ENCODE peak calls at places on chromosome 15, in six cellular contexts. Z, A, W, J, L and S are unnamed samples.

GRCh38 chr15:56307180-56307579 is 58.0 kb upstream of the TEX9 start:
- DNase-seq in J (no peak), Z (no peak), W (peak), L (no peak), A (no peak), S (no peak)

GRCh38 chr15:51168700-51169099 is 74.0 kb upstream of the TNFAIP8L3 start:
- DNase-seq in J (no peak), Z (no peak), W (no peak), L (no peak), A (no peak), S (no peak)

GRCh38 chr15:59158701-59159034 is 48.0 kb upstream of the LDHAL6B start:
- DNase-seq in L (no peak), Z (no peak), J (no peak), A (no peak), W (no peak), S (no peak)

GRCh38 chr15:85443593-85444328 is 63.4 kb downstream of the AKAP13 start:
- DNase-seq in J (peak), W (peak), L (no peak), A (no peak), Z (peak), S (no peak)

GRCh38 chr15:85838655-85839054 is 43.9 kb upstream of the KLHL25 start:
- DNase-seq in Z (no peak), J (no peak), W (no peak), L (no peak), A (no peak), S (no peak)

GRCh38 chr15:71716990-71717389 is 93.4 kb upstream of the NR2E3 start:
- DNase-seq in Z (no peak), A (no peak), J (no peak), L (no peak), W (no peak), S (no peak)

GRCh38 chr15:38479286-38479685 is 25.4 kb downstream of the FAM98B start:
- DNase-seq in W (no peak), Z (no peak), J (no peak), A (no peak), L (no peak), S (no peak)

GRCh38 chr15:57245130-57245529 is 131.2 kb upstream of the CGNL1 start:
- DNase-seq in J (no peak), L (no peak), W (no peak), A (no peak), Z (no peak), S (no peak)

GRCh38 chr15:101211897-101212296 is 40.0 kb downstream of the CHSY1 start:
- DNase-seq in J (no peak), L (no peak), A (no peak), W (no peak), Z (no peak), S (no peak)

GRCh38 chr15:34651962-34652725 is 68.7 kb upstream of the GOLGA8B start:
- DNase-seq in L (no peak), W (no peak), A (no peak), Z (no peak), J (no peak), S (no peak)

GRCh38 chr15:30859091-30859874 is 44.4 kb upstream of the FAN1 start:
- DNase-seq in Z (peak), W (peak), A (peak), L (peak), J (peak), S (no peak)

GRCh38 chr15:32641517-32642059 is at the start of gene SCG5:
- DNase-seq in Z (no peak), L (peak), A (peak), J (no peak), W (peak), S (no peak)
- TF ChIP-seq POLR2AphosphoS5 in Z (no peak), L (peak), A (peak), J (peak), W (peak), S (peak)

DNA sequence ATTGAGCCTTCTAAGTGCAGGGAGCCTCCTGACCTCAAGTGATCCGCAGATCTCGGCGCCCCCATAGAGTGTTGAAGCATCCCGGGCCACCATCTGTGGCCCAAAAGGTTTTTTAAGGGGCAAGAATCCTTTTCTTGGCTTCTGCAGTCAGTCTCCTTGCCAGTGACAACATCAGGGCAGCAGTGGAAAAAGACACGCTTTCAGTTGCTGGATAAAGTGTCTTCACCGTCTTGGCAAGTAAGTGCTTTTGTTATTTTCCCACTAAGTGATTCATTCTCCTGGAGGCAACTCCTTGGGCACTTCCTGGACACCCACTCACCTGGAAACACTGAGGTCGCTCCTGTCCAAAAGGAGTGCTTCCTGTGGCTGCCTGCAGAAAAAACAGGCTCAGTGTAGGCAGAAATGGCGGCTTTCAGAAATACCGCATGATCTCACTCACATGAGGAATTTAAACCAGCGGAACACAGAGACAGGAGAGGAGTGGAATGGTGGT is 71.7 kb upstream of the ABHD2 start:
- DNase-seq in A (no peak), J (no peak), Z (no peak), W (no peak), L (no peak), S (no peak)
- TF ChIP-seq REST in A (no peak), J (no peak), Z (no peak), W (no peak), L (no peak), S (no peak)

DNA sequence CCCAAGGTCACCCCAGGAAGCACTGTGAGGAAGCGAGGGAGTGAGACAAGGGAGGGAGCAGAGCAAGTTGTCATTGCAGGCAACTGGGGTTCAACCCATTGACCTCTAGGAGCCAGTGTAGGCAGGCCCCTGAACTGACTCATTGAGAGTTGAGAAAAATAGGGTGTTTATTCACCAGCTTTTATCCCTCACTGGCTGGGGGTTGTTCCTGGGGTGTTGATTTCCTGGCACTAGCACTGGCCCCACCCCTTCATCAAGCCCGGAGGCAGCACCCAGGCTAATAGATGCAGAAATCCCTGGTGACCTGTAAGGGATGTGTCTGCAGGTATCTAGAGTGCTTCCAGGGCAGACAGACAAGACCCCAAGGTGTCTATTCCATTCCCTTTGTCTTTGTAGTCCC is 183.9 kb downstream of the ARRDC4 start:
- DNase-seq in L (no peak), W (no peak), Z (no peak), A (no peak), J (no peak), S (no peak)
- TF ChIP-seq POLR2AphosphoS5 in L (no peak), W (no peak), Z (no peak), A (no peak), J (no peak), S (no peak)

GRCh38 chr15:65393557-65393956 is 15.8 kb upstream of the IGDCC3 start:
- DNase-seq in L (no peak), W (no peak), J (no peak), A (no peak), Z (no peak), S (no peak)
- TF ChIP-seq REST in L (no peak), W (no peak), J (no peak), A (no peak), Z (no peak), S (no peak)

GRCh38 chr15:69760263-69760855 is 307.7 kb downstream of the RPLP1 start:
- DNase-seq in A (no peak), W (no peak), J (no peak), Z (no peak), L (no peak), S (peak)
- TF ChIP-seq POLR2AphosphoS5 in A (no peak), W (no peak), J (no peak), Z (no peak), L (no peak), S (no peak)

GRCh38 chr15:43483306-43484128 is 9.4 kb downstream of the TP53BP1 start:
- DNase-seq in Z (no peak), A (peak), W (peak), L (no peak), J (no peak), S (no peak)
- TF ChIP-seq REST in Z (no peak), A (no peak), W (no peak), L (no peak), J (no peak), S (no peak)

GRCh38 chr15:74692327-74692726 is 3.5 kb downstream of the EDC3 start:
- DNase-seq in J (no peak), A (no peak), Z (no peak), L (no peak), W (no peak), S (no peak)
- TF ChIP-seq POLR2AphosphoS5 in J (no peak), A (no peak), Z (no peak), L (no peak), W (no peak), S (no peak)